ENCODE peak calls at places on chromosomes 7 and 10, in nine cellular contexts. One of them, this sample, is unnamed.

GRCh38 chr10:129790710-129791446 is 173.2 kb downstream of the EBF3 start:
- DNase-seq in stomach: no peak
- DNase-seq in activated naive CD8-positive, alpha-beta T cell treated with anti-CD3 and anti-CD28 coated beads for 36 hours: no peak
- DNase-seq in KG1: no peak
- DNase-seq in stimulated activated CD8-positive, alpha-beta memory T cell treated with anti-CD3 and anti-CD28 coated beads, Interleukin-7, amount 100 ng/mL, for 24 hours: no peak
- DNase-seq in stimulated activated naive B cell treated with anti-CD40 and anti-IgM and Interleukin-4, amounts not matched to agents 10 μg/mL and 1 μg/mL and 100 μg/mL, for 72 hours: no peak
- DNase-seq in NCI-H2029 treated with DMSO at 0.1 percent for 48 hours: peak; percentile 40
- DNase-seq in left lobe of liver: no peak
- DNase-seq in AML-193: no peak
- DNase-seq in this sample: no peak

GRCh38 chr10:35564276-35564982 is 40.7 kb upstream of the GJD4 start:
- DNase-seq in stomach: no peak
- DNase-seq in activated naive CD8-positive, alpha-beta T cell treated with anti-CD3 and anti-CD28 coated beads for 36 hours: no peak
- DNase-seq in KG1: no peak
- DNase-seq in stimulated activated CD8-positive, alpha-beta memory T cell treated with anti-CD3 and anti-CD28 coated beads, Interleukin-7, amount 100 ng/mL, for 24 hours: no peak
- DNase-seq in stimulated activated naive B cell treated with anti-CD40 and anti-IgM and Interleukin-4, amounts not matched to agents 10 μg/mL and 1 μg/mL and 100 μg/mL, for 72 hours: no peak
- DNase-seq in NCI-H2029 treated with DMSO at 0.1 percent for 48 hours: no peak
- DNase-seq in left lobe of liver: no peak
- DNase-seq in AML-193: peak; percentile 8
- DNase-seq in this sample: no peak

GRCh38 chr7:126790763-126791162 is 462.0 kb downstream of the GRM8 start:
- DNase-seq in stomach: no peak
- DNase-seq in activated naive CD8-positive, alpha-beta T cell treated with anti-CD3 and anti-CD28 coated beads for 36 hours: no peak
- DNase-seq in KG1: no peak
- DNase-seq in stimulated activated CD8-positive, alpha-beta memory T cell treated with anti-CD3 and anti-CD28 coated beads, Interleukin-7, amount 100 ng/mL, for 24 hours: no peak
- DNase-seq in stimulated activated naive B cell treated with anti-CD40 and anti-IgM and Interleukin-4, amounts not matched to agents 10 μg/mL and 1 μg/mL and 100 μg/mL, for 72 hours: no peak
- DNase-seq in NCI-H2029 treated with DMSO at 0.1 percent for 48 hours: no peak
- DNase-seq in left lobe of liver: no peak
- DNase-seq in AML-193: no peak
- DNase-seq in this sample: no peak

GRCh38 chr10:131980757-131981428 is 830 bp downstream of the BNIP3 start:
- DNase-seq in stomach: no peak
- DNase-seq in activated naive CD8-positive, alpha-beta T cell treated with anti-CD3 and anti-CD28 coated beads for 36 hours: peak; percentile 3
- DNase-seq in KG1: no peak
- DNase-seq in stimulated activated CD8-positive, alpha-beta memory T cell treated with anti-CD3 and anti-CD28 coated beads, Interleukin-7, amount 100 ng/mL, for 24 hours: no peak
- DNase-seq in stimulated activated naive B cell treated with anti-CD40 and anti-IgM and Interleukin-4, amounts not matched to agents 10 μg/mL and 1 μg/mL and 100 μg/mL, for 72 hours: no peak
- DNase-seq in NCI-H2029 treated with DMSO at 0.1 percent for 48 hours: no peak
- DNase-seq in left lobe of liver: peak; percentile 80
- DNase-seq in AML-193: no peak
- DNase-seq in this sample: no peak

GRCh38 chr10:12849351-12850181 is 151.9 kb downstream of the CCDC3 start:
- DNase-seq in stomach: no peak
- DNase-seq in activated naive CD8-positive, alpha-beta T cell treated with anti-CD3 and anti-CD28 coated beads for 36 hours: no peak
- DNase-seq in KG1: peak; percentile 19
- DNase-seq in stimulated activated CD8-positive, alpha-beta memory T cell treated with anti-CD3 and anti-CD28 coated beads, Interleukin-7, amount 100 ng/mL, for 24 hours: no peak
- DNase-seq in stimulated activated naive B cell treated with anti-CD40 and anti-IgM and Interleukin-4, amounts not matched to agents 10 μg/mL and 1 μg/mL and 100 μg/mL, for 72 hours: no peak
- DNase-seq in NCI-H2029 treated with DMSO at 0.1 percent for 48 hours: peak; percentile 43
- DNase-seq in left lobe of liver: peak; percentile 52
- DNase-seq in AML-193: no peak
- DNase-seq in this sample: no peak

GRCh38 chr7:139666501-139666900 is 111.3 kb downstream of the HIPK2 start:
- DNase-seq in stomach: no peak
- DNase-seq in activated naive CD8-positive, alpha-beta T cell treated with anti-CD3 and anti-CD28 coated beads for 36 hours: no peak
- DNase-seq in KG1: no peak
- DNase-seq in stimulated activated CD8-positive, alpha-beta memory T cell treated with anti-CD3 and anti-CD28 coated beads, Interleukin-7, amount 100 ng/mL, for 24 hours: no peak
- DNase-seq in stimulated activated naive B cell treated with anti-CD40 and anti-IgM and Interleukin-4, amounts not matched to agents 10 μg/mL and 1 μg/mL and 100 μg/mL, for 72 hours: no peak
- DNase-seq in NCI-H2029 treated with DMSO at 0.1 percent for 48 hours: no peak
- DNase-seq in left lobe of liver: no peak
- DNase-seq in AML-193: no peak
- DNase-seq in this sample: no peak

GRCh38 chr7:2490306-2490705 is 14.1 kb upstream of the GRIFIN start:
- DNase-seq in stomach: no peak
- DNase-seq in activated naive CD8-positive, alpha-beta T cell treated with anti-CD3 and anti-CD28 coated beads for 36 hours: no peak
- DNase-seq in KG1: no peak
- DNase-seq in stimulated activated CD8-positive, alpha-beta memory T cell treated with anti-CD3 and anti-CD28 coated beads, Interleukin-7, amount 100 ng/mL, for 24 hours: no peak
- DNase-seq in stimulated activated naive B cell treated with anti-CD40 and anti-IgM and Interleukin-4, amounts not matched to agents 10 μg/mL and 1 μg/mL and 100 μg/mL, for 72 hours: no peak
- DNase-seq in NCI-H2029 treated with DMSO at 0.1 percent for 48 hours: no peak
- DNase-seq in left lobe of liver: no peak
- DNase-seq in AML-193: no peak
- DNase-seq in this sample: no peak

GRCh38 chr7:13981070-13981469 is 8.4 kb downstream of the ETV1 start:
- DNase-seq in stomach: peak; percentile 43
- DNase-seq in activated naive CD8-positive, alpha-beta T cell treated with anti-CD3 and anti-CD28 coated beads for 36 hours: no peak
- DNase-seq in KG1: no peak
- DNase-seq in stimulated activated CD8-positive, alpha-beta memory T cell treated with anti-CD3 and anti-CD28 coated beads, Interleukin-7, amount 100 ng/mL, for 24 hours: no peak
- DNase-seq in stimulated activated naive B cell treated with anti-CD40 and anti-IgM and Interleukin-4, amounts not matched to agents 10 μg/mL and 1 μg/mL and 100 μg/mL, for 72 hours: no peak
- DNase-seq in NCI-H2029 treated with DMSO at 0.1 percent for 48 hours: no peak
- DNase-seq in left lobe of liver: no peak
- DNase-seq in AML-193: no peak
- DNase-seq in this sample: no peak

GRCh38 chr10:118808601-118809371 is 54.0 kb upstream of the CACUL1 start:
- DNase-seq in stomach: peak; percentile 19
- DNase-seq in activated naive CD8-positive, alpha-beta T cell treated with anti-CD3 and anti-CD28 coated beads for 36 hours: no peak
- DNase-seq in KG1: no peak
- DNase-seq in stimulated activated CD8-positive, alpha-beta memory T cell treated with anti-CD3 and anti-CD28 coated beads, Interleukin-7, amount 100 ng/mL, for 24 hours: no peak
- DNase-seq in stimulated activated naive B cell treated with anti-CD40 and anti-IgM and Interleukin-4, amounts not matched to agents 10 μg/mL and 1 μg/mL and 100 μg/mL, for 72 hours: no peak
- DNase-seq in NCI-H2029 treated with DMSO at 0.1 percent for 48 hours: no peak
- DNase-seq in left lobe of liver: peak; percentile 45
- DNase-seq in AML-193: no peak
- DNase-seq in this sample: no peak